ENCODE peak calls at places on chromosomes 1 and 21, in eight cellular contexts. S, R, W, Q, P, M, I and E are unnamed samples.

GRCh38 chr1:201470581-201470980 is 1.6 kb upstream of the PHLDA3 start:
- DNase-seq in S (no peak), R (no peak), W (no peak), Q (no peak), P (no peak), M (no peak), I (no peak), E (no peak)

GRCh38 chr1:94322696-94323095 is 85.3 kb upstream of the ARHGAP29 start:
- DNase-seq in S (no peak), R (no peak), W (no peak), Q (no peak), P (no peak), M (peak), I (no peak), E (no peak)

GRCh38 chr1:156499703-156500577 is 635 bp downstream of the MEF2D start:
- DNase-seq in S (no peak), R (peak), W (peak), Q (no peak), P (peak), M (peak), I (no peak), E (no peak)

GRCh38 chr1:112263464-112263863 is 132.6 kb upstream of the CTTNBP2NL start:
- DNase-seq in S (peak), R (no peak), W (no peak), Q (no peak), P (no peak), M (no peak), I (no peak), E (no peak)

GRCh38 chr21:31012133-31013089 is 25.9 kb downstream of the KRTAP19-8 start:
- DNase-seq in S (no peak), R (no peak), W (no peak), Q (no peak), P (no peak), M (no peak), I (no peak), E (no peak)

GRCh38 chr1:65527211-65527610 is 106.7 kb downstream of the LEPR start:
- DNase-seq in S (peak), R (no peak), W (no peak), Q (no peak), P (no peak), M (no peak), I (no peak), E (no peak)

GRCh38 chr1:205351984-205352713 is 4.6 kb downstream of the KLHDC8A start:
- DNase-seq in S (no peak), R (no peak), W (no peak), Q (no peak), P (peak), M (peak), I (no peak), E (no peak)

GRCh38 chr21:42314616-42315295 is 453 bp downstream of the TFF3 start:
- DNase-seq in S (no peak), R (no peak), W (no peak), Q (no peak), P (no peak), M (no peak), I (no peak), E (no peak)

GRCh38 chr1:66542811-66543767 is 9.1 kb downstream of the SGIP1 start:
- DNase-seq in S (peak), R (peak), W (no peak), Q (peak), P (no peak), M (no peak), I (no peak), E (no peak)

GRCh38 chr1:57229998-57230397 is 193.9 kb downstream of the DAB1 start:
- DNase-seq in S (no peak), R (no peak), W (no peak), Q (no peak), P (no peak), M (no peak), I (no peak), E (no peak)

GRCh38 chr1:43153443-43153842 is 18.6 kb downstream of the EBNA1BP2 start:
- DNase-seq in S (no peak), R (no peak), W (no peak), Q (no peak), P (no peak), M (no peak), I (no peak), E (no peak)

GRCh38 chr1:33295023-33295422 is 25.9 kb downstream of the A3GALT2 start:
- DNase-seq in S (no peak), R (no peak), W (no peak), Q (no peak), P (no peak), M (peak), I (no peak), E (no peak)

GRCh38 chr1:221336141-221336540 is 405.7 kb downstream of the DUSP10 start:
- DNase-seq in S (peak), R (no peak), W (no peak), Q (no peak), P (no peak), M (no peak), I (no peak), E (no peak)

GRCh38 chr1:145985129-145985501 is 11.3 kb downstream of the TXNIP start:
- DNase-seq in S (no peak), R (no peak), W (no peak), Q (no peak), P (no peak), M (no peak), I (no peak), E (no peak)

GRCh38 chr1:25748531-25749205 is 51.3 kb upstream of the SELENON start:
- DNase-seq in S (no peak), R (no peak), W (no peak), Q (no peak), P (no peak), M (no peak), I (no peak), E (no peak)

GRCh38 chr1:210496063-210496462 is 167.4 kb downstream of the HHAT start:
- DNase-seq in S (peak), R (no peak), W (no peak), Q (peak), P (no peak), M (no peak), I (no peak), E (no peak)

GRCh38 chr1:40956397-40956796 is 23.1 kb upstream of the CTPS1 start:
- DNase-seq in S (no peak), R (peak), W (no peak), Q (no peak), P (no peak), M (no peak), I (no peak), E (no peak)

GRCh38 chr1:109658533-109659051 is 2.7 kb downstream of the GSTM4 start:
- DNase-seq in S (no peak), R (no peak), W (no peak), Q (no peak), P (no peak), M (no peak), I (no peak), E (no peak)

GRCh38 chr1:2556277-2557145 is at the start of gene TNFRSF14:
- DNase-seq in S (peak), R (peak), W (no peak), Q (no peak), P (no peak), M (peak), I (peak), E (no peak)
- TF ChIP-seq CTCF in S (no peak), R (no peak), W (no peak), Q (peak), P (no peak), M (no peak), I (no peak), E (no peak)

GRCh38 chr1:29122987-29123870 is 474 bp downstream of the TMEM200B start:
- DNase-seq in S (peak), R (peak), W (peak), Q (no peak), P (peak), M (peak), I (no peak), E (no peak)

GRCh38 chr1:29123871-29124365 is at the start of gene TMEM200B:
- DNase-seq in S (no peak), R (no peak), W (peak), Q (no peak), P (peak), M (peak), I (no peak), E (no peak)

GRCh38 chr1:29126198-29126597 is 2.5 kb upstream of the TMEM200B start:
- DNase-seq in S (no peak), R (no peak), W (no peak), Q (no peak), P (no peak), M (no peak), I (peak), E (no peak)

GRCh38 chr1:29125237-29125641 is 1.5 kb upstream of the TMEM200B start:
- DNase-seq in S (no peak), R (no peak), W (no peak), Q (no peak), P (no peak), M (no peak), I (no peak), E (no peak)

DNA sequence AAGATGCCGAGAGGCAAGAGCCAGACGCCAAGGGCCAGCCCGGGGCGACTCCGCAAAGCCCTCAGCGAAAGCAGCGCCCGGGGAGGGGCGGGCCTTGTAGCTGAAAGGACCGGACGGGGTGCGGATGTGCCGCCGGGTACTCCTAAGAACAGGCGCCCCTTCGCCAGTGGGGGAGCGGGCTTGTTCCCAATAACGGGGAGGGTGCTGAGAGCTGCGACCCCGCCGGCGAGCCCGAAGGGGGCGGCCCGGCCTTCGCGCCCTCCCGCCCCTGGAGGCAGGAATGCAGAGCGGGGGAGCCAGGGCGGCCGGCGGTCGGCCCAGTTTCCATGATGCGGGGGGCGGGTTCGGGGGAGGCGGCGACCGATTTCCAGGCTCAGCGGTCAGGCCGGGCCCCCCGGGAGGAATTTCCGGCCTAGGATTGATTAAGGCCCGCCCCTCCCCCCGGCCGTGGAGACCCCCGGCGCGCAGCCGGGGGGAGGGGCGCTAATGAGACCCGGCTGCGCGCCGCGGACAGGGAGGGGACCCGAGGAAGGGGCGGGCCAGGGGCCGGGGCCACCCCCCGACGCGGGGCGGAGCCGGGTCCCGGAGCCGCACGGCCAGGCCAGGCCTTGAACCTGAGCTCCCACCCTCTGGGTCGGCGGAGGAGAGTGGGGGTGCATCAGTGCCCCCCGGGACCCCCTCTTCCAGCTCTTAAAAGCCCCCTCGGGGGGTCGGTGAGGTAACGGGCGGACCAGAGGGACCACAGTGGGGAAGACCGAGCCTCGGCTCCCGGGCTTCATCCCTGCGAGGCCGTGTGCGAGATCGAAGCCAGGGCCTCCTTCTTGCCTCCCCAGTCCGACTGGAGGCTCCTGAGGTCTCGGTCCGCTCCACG is 898 bp upstream of the TMEM200B start:
- DNase-seq in S (peak), R (peak), W (peak), Q (peak), P (peak), M (peak), I (peak), E (peak)
- TF ChIP-seq CTCF in S (peak), R (no peak), W (peak), Q (peak), P (peak), M (peak), I (peak), E (peak)

GRCh38 chr1:13701274-13701650 is 1.3 kb downstream of the PRDM2 start:
- DNase-seq in S (no peak), R (no peak), W (no peak), Q (no peak), P (no peak), M (no peak), I (no peak), E (no peak)

GRCh38 chr1:13706058-13706457 is 6.1 kb downstream of the PRDM2 start:
- DNase-seq in S (no peak), R (no peak), W (no peak), Q (no peak), P (no peak), M (no peak), I (no peak), E (no peak)

GRCh38 chr1:13703128-13703513 is 3.1 kb downstream of the PRDM2 start:
- DNase-seq in S (no peak), R (no peak), W (no peak), Q (no peak), P (no peak), M (no peak), I (no peak), E (no peak)

GRCh38 chr1:13702425-13703127 is 2.6 kb downstream of the PRDM2 start:
- DNase-seq in S (no peak), R (no peak), W (no peak), Q (no peak), P (no peak), M (no peak), I (no peak), E (no peak)

GRCh38 chr1:13703558-13704485 is 3.8 kb downstream of the PRDM2 start:
- DNase-seq in S (no peak), R (no peak), W (no peak), Q (no peak), P (no peak), M (no peak), I (no peak), E (no peak)
- TF ChIP-seq CTCF in S (peak), R (no peak), W (peak), Q (peak), P (no peak), M (peak), I (no peak), E (no peak)

DNA sequence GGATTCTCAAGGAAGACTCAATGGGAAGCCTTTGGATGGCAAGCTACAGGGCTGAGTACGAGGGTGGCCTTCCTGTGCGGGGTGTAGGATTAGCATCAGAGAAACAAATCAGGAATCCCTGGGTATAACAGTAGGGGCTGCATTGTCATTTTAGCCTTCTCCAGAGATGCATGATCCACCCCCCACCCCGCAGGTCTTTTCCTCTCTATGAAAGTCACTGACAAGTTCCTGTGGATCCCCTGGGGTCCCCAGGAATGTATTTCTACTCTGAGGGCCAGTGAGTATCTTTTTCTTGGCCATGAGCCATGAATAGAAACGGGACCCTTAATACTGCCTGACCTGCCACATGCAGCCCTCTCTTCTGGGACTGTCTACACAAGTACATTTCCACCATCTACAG is 473.0 kb upstream of the VAMP3 start:
- DNase-seq in S (no peak), R (no peak), W (no peak), Q (no peak), P (no peak), M (peak), I (no peak), E (no peak)
- TF ChIP-seq CTCF in S (no peak), R (no peak), W (no peak), Q (no peak), P (no peak), M (no peak), I (no peak), E (no peak)

DNA sequence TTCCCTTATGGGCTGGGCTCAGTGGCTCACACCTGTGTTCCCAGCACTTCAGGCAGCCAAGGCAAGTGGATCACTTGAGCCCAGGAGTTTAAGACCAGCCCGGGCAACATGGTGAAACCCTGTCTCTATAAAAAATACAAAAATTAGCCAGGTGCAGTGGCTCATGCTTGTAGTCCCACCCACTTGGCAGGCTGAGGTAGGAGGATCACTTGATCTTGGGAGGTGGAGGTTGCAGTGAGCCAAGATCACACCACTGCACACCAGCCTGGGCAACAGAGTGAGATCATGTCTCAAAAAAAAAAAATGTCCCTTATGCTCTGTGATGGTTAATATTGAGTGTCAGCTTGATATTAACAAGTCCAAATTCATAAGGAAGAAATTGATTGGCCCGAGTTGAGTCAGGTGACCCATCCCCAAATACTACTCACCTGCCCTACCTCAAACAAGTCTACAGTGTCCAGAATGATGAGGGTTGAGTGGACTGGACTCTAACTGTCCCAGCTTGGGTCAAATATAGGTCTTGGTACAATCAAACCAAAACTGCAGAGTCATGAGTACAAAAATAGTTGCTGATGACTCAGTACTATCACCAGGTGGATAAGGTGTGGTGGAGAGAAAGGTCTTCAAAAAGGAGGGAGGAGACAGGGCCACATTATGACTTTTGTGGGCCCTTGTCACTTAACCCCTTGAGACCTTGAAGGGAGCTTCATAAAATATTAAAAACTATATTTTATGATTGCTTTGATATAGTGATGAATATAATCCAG is 161.0 kb downstream of the ZNF326 start:
- DNase-seq in S (no peak), R (no peak), W (no peak), Q (no peak), P (no peak), M (no peak), I (no peak), E (no peak)
- TF ChIP-seq CTCF in S (no peak), R (no peak), W (no peak), Q (no peak), P (no peak), M (no peak), I (no peak), E (no peak)

DNA sequence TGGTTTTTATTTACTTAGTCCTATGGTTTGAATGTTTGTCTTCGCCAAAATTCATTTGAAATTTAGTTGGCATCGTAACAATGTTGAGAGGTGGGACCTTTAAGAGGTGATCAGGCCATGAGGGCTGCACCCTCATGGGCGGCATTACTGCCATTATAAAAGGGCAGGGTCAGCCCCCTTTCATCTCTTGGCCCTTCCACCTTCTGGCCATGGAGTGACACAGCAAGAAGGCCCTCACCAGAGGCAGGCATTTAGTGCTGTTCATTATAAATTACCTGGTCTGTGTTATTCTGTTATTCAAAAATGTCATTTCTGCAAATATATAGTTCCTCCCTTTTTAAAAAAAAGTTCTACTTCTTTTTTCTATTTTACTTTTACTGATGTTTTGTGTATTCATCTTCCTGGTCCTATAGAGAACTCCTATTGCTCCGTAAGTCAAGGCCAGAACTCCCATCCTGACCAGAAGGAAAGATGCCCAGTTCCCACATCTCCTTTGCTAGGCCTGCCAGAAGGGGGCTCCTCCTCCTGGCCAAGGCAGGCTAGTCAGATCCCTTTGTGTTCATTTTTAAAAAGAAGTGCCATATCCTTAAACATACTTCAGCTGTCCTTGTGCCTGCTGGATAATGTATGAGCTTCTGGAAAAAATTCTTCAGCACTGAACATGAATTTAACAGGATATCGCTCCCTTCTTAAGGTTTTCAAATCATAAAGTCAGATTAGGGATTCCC is 10.0 kb upstream of the LBR start:
- DNase-seq in S (no peak), R (no peak), W (no peak), Q (no peak), P (no peak), M (peak), I (no peak), E (no peak)
- TF ChIP-seq CTCF in S (peak), R (peak), W (peak), Q (peak), P (no peak), M (peak), I (peak), E (no peak)

GRCh38 chr1:153572569-153573015 is 6.9 kb upstream of the S100A2 start:
- DNase-seq in S (peak), R (peak), W (no peak), Q (no peak), P (peak), M (peak), I (peak), E (no peak)
- TF ChIP-seq CTCF in S (peak), R (peak), W (peak), Q (peak), P (peak), M (peak), I (peak), E (peak)

GRCh38 chr1:203215573-203215972 is 13.9 kb downstream of the CHIT1 start:
- DNase-seq in S (no peak), R (peak), W (no peak), Q (no peak), P (no peak), M (peak), I (no peak), E (no peak)

GRCh38 chr1:203216274-203217138 is 13.0 kb downstream of the CHIT1 start:
- DNase-seq in S (peak), R (peak), W (peak), Q (peak), P (peak), M (peak), I (no peak), E (no peak)

GRCh38 chr1:203217668-203218067 is 11.8 kb downstream of the CHIT1 start:
- DNase-seq in S (no peak), R (no peak), W (no peak), Q (no peak), P (no peak), M (peak), I (no peak), E (no peak)

GRCh38 chr1:203219171-203219570 is 10.3 kb downstream of the CHIT1 start:
- DNase-seq in S (no peak), R (no peak), W (no peak), Q (no peak), P (no peak), M (peak), I (no peak), E (no peak)

GRCh38 chr1:203217139-203217621 is 12.3 kb downstream of the CHIT1 start:
- DNase-seq in S (no peak), R (no peak), W (no peak), Q (no peak), P (no peak), M (peak), I (no peak), E (no peak)
- TF ChIP-seq CTCF in S (peak), R (no peak), W (peak), Q (peak), P (no peak), M (peak), I (no peak), E (no peak)

DNA sequence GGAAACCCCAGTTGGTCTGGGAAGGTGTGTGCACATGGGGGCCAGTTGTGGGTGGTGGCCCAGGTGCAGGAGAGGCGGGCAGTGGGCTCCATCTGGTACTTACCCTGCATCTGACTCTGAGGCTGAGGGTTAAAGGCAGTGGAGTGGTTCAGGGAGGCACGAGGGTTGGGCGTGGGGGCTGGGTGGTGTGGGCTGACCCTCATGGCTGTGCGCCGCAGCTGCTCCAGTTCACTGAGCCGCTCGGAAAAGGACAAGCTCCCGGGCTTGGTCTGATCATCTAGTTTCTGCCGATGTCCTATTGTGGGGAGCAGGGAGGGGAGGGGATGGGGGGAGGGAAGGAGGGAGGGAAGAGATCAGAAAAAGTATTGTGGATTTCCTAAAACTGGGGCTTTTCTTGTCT is 165.5 kb downstream of the CLIC6 start:
- DNase-seq in S (no peak), R (no peak), W (no peak), Q (no peak), P (no peak), M (no peak), I (no peak), E (no peak)
- TF ChIP-seq CTCF in S (no peak), R (no peak), W (no peak), Q (no peak), P (no peak), M (no peak), I (no peak), E (no peak)